ENCODE peak calls at places on chromosome 14, in eight cellular contexts. H is spleen, L is HepG2, C is Panc1, N is transverse colon, E is HCT116, P is endothelial cell of umbilical vein, S is suprapubic skin. V is an unnamed sample. For H3K9me3, the result is how much of the 10 kb centered on the place peaks cover.

GRCh38 chr14:35140718-35141581 is 18.6 kb downstream of the PRORP start:
- DNase-seq in N (no peak), L (peak), H (no peak), P (peak), E (no peak), C (no peak), S (no peak), V (no peak)

GRCh38 chr14:49659526-49660455 is 24.7 kb upstream of the DNAAF2 start:
- DNase-seq in P (no peak), C (peak), E (no peak), H (no peak), S (no peak), N (no peak), L (peak), V (no peak)

GRCh38 chr14:72443991-72444431 is 449.9 kb downstream of the DPF3 start:
- DNase-seq in L (no peak), S (no peak), C (no peak), P (no peak), N (no peak), E (no peak), H (no peak), V (no peak)

GRCh38 chr14:100580316-100581227 is 6.6 kb downstream of the BEGAIN start:
- DNase-seq in L (no peak), N (no peak), P (no peak), H (peak), S (peak), C (no peak), E (no peak), V (no peak)

GRCh38 chr14:57492859-57493258 is 798 bp downstream of the CCDC198 start:
- DNase-seq in P (no peak), C (no peak), E (no peak), N (no peak), S (no peak), L (peak), H (no peak), V (no peak)

GRCh38 chr14:26896447-26896846 is 298.6 kb upstream of the NOVA1 start:
- DNase-seq in P (no peak), N (no peak), S (no peak), C (no peak), L (no peak), E (no peak), H (no peak), V (no peak)

GRCh38 chr14:50082308-50082742 is 34.0 kb downstream of the VCPKMT start:
- DNase-seq in S (no peak), L (no peak), N (no peak), E (no peak), P (no peak), H (no peak), C (no peak), V (no peak)

GRCh38 chr14:103694572-103695026 is 20.7 kb downstream of the XRCC3 start:
- DNase-seq in H (peak), L (no peak), C (no peak), S (peak), P (no peak), N (no peak), E (no peak), V (no peak)

GRCh38 chr14:54470701-54471100 is 18.1 kb downstream of the GMFB start:
- DNase-seq in L (no peak), C (no peak), S (no peak), P (no peak), H (no peak), N (no peak), E (no peak), V (no peak)

GRCh38 chr14:62667515-62667914 is 377.7 kb downstream of the KCNH5 start:
- DNase-seq in L (no peak), C (no peak), H (no peak), S (no peak), E (no peak), P (no peak), N (no peak), V (no peak)

GRCh38 chr14:76760331-76761197 is 704 bp upstream of the VASH1 start:
- DNase-seq in S (no peak), L (no peak), H (peak), C (no peak), P (no peak), N (no peak), E (no peak), V (no peak)

GRCh38 chr14:51165415-51165814 is 70.5 kb upstream of the TRIM9 start:
- DNase-seq in L (no peak), H (no peak), C (no peak), S (no peak), P (no peak), N (no peak), E (no peak), V (no peak)

GRCh38 chr14:105878125-105878524 is 351.7 kb downstream of the TMEM121 start:
- DNase-seq in E (no peak), H (peak), C (no peak), P (no peak), S (peak), L (no peak), N (no peak), V (peak)
- H3K9me3 ChIP-seq in E (under half), H (under half), C (under half), P (under half), S (under half), L (under half), N (under half), V (under half)

GRCh38 chr14:105120056-105120455 is 48.5 kb downstream of the JAG2 start:
- DNase-seq in L (no peak), N (no peak), S (no peak), P (no peak), C (no peak), E (no peak), H (no peak), V (no peak)

GRCh38 chr14:105117710-105118385 is 50.7 kb downstream of the JAG2 start:
- DNase-seq in H (no peak), C (no peak), P (no peak), L (no peak), N (no peak), S (peak), E (no peak), V (no peak)

GRCh38 chr14:105117257-105117646 is 51.3 kb downstream of the JAG2 start:
- DNase-seq in S (peak), E (no peak), N (no peak), H (no peak), C (no peak), L (no peak), P (no peak), V (no peak)

GRCh38 chr14:105119410-105120025 is 49.1 kb downstream of the JAG2 start:
- DNase-seq in L (no peak), E (no peak), S (peak), N (no peak), P (no peak), C (no peak), H (no peak), V (peak)

DNA sequence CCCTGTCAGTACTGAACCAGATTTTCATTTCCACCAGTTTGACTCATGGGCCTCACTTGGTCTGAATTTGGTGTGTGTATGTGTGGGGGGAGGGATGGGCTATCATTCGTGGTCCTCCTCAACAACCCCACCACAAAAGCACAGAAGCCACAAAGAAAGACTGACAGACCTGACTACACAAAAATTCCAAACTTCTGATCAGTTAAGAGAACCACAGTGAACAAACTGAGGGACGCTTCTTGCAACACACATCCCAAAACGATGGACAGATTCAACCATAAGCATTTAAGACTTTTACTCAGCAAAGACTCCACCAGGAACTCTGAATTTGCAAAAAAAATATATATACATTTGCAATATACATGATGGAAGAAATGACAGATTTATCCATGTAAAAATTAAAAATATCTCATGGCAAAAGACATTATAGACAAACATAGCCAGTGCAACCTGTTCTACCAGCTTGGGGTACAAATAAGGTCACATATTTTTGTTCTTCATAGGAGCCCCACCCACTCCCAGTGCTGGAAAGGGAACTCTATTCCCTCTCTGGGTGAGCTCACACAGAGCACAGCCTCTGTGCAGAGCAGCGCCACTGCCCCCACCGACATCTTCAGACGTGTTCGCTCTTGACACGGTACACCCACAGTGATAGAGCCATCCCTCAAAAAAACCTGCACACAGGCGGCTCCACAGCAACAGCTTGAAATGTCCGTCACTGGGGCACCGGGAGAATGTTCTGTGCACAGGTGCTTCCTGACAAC is 49.7 kb downstream of the JAG2 start:
- DNase-seq in L (no peak), H (no peak), N (no peak), C (no peak), S (peak), P (no peak), E (no peak), V (no peak)
- TF ChIP-seq POLR2AphosphoS5 in L (no peak), H (no peak), N (no peak), C (no peak), S (no peak), P (no peak), E (no peak), V (no peak)

DNA sequence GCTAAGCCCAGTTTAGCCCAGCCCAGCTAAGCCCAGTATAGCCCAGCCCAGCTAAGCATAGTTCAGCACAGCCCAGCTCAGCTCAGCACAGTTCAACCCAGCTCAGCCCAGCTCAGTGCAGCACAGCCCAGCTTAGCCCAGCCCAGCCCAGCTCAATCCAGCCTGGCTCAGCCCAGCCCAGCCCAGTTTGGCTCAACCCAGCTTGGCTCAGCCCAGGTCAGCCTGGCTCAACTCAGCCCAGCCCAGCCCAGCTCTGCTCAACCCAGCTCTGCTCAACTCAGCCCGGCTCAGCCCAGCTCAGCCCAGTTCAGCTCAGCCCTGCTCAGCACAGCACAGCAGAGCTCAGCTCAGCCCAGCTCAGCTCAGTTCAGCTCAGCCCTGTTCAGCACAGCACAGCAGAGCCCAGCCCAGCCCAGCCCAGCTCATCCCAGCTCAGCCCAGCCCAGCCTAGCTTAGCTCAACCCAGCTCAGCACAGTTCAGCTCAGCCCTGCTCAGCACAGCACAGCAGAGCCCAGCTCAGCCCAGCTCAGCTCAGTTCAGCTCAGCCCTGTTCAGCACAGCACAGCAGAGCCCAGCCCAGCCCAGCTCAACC is 330.9 kb downstream of the TMEM121 start:
- DNase-seq in S (peak), P (no peak), L (no peak), C (no peak), E (no peak), H (peak), N (peak), V (peak)
- H3K9me3 ChIP-seq in S (under half), P (under half), L (under half), C (under half), E (under half), H (under half), N (under half), V (under half)

GRCh38 chr14:91330111-91330696 is 85.7 kb upstream of the GPR68 start:
- DNase-seq in L (no peak), N (no peak), P (no peak), C (no peak), H (peak), S (no peak), E (no peak), V (peak)
- TF ChIP-seq POLR2AphosphoS5 in L (no peak), N (no peak), P (no peak), C (no peak), H (no peak), S (no peak), E (no peak), V (no peak)

DNA sequence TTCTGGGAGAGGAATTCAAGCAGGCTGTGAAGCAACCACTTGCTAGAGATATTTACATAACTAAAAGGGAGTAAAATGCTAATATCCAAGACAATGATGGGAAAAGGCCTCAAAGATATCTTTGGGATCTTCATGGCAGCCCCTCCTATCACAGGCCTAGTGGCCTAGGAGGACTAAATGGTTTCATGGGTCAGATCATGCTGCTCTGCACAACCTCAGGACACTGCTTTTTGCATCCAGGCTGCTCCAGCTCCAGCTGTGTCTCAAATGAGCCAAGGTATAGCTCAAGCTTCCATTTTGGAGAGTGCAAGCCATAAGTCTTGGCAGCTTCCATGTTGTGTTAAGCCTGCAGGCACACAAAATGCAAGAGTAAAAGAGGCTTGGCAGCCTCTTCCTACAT is 195.6 kb upstream of the SSTR1 start:
- DNase-seq in S (no peak), P (no peak), E (no peak), H (no peak), N (no peak), C (no peak), L (no peak), V (no peak)
- H3K9me3 ChIP-seq in S (under half), P (under half), E (under half), H (under half), N (under half), C (under half), L (under half), V (under half)

DNA sequence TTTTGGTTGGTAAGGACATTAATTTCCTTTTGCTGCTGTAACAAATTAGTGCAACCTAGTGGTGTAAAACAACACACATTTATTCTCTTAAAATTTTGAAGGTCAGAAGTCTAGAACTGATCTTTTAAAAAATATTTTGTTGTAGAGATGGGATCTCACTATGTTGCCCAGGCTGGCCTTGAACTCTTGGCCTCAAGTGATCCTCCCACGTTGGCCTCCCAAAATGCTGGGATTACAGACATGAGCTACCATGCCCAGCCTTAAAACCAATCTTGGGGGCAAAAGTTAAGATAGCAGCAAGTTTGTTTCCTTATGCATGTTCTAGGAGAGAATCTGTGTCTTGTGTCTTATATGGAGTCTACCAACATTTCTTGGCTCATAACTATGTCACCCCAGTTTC is 55.8 kb downstream of the MIA2 start:
- DNase-seq in C (no peak), H (no peak), L (no peak), N (no peak), P (no peak), E (no peak), S (no peak), V (no peak)
- TF ChIP-seq POLR2AphosphoS5 in C (no peak), H (no peak), L (no peak), N (no peak), P (no peak), E (no peak), S (no peak), V (no peak)

GRCh38 chr14:97028382-97028781 is 231.2 kb downstream of the VRK1 start:
- DNase-seq in C (no peak), E (no peak), L (no peak), H (no peak), S (no peak), P (no peak), N (no peak), V (no peak)

GRCh38 chr14:97033556-97034081 is 236.4 kb downstream of the VRK1 start:
- DNase-seq in E (no peak), N (no peak), C (no peak), P (no peak), L (no peak), S (no peak), H (no peak), V (no peak)

GRCh38 chr14:97027256-97027999 is 230.2 kb downstream of the VRK1 start:
- DNase-seq in C (no peak), H (no peak), N (no peak), L (no peak), P (no peak), E (no peak), S (no peak), V (no peak)

GRCh38 chr14:97031530-97031929 is 234.3 kb downstream of the VRK1 start:
- DNase-seq in C (no peak), P (no peak), N (no peak), L (no peak), S (no peak), H (no peak), E (no peak), V (no peak)

GRCh38 chr14:97029800-97030199 is 232.6 kb downstream of the VRK1 start:
- DNase-seq in N (no peak), L (no peak), E (no peak), C (no peak), H (no peak), S (no peak), P (no peak), V (no peak)
- H3K9me3 ChIP-seq in N (under half), L (under half), E (under half), C (under half), H (under half), S (under half), P (under half), V (under half)

DNA sequence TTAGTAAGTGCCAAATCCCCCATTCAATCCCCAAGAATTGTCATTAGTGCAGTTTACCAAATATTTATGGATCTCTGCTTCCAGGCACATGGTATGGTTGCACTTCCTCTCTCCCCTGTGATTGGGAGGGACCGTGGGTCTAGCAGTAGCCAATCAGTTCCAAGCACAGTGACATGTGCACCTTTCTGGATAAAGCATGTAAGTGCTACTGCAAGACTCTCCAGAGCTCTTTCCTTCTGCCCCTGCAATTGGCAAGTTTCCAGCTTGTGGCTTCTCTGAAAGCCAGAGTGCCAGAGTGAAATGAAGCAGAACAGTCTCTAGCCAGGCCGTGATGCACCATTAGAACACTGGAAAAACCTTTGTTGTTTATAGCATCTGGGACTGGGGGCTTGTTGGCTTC is 85.3 kb upstream of the FLRT2 start:
- DNase-seq in C (no peak), L (no peak), E (no peak), H (no peak), N (no peak), S (no peak), P (no peak), V (peak)
- TF ChIP-seq POLR2AphosphoS5 in C (no peak), L (no peak), E (no peak), H (no peak), N (no peak), S (no peak), P (no peak), V (no peak)

GRCh38 chr14:92625213-92625612 is 111.6 kb downstream of the RIN3 start:
- DNase-seq in L (no peak), P (no peak), E (peak), H (no peak), C (no peak), N (no peak), S (no peak), V (no peak)
- H3K9me3 ChIP-seq in L (under half), P (under half), E (under half), H (half or more), C (under half), N (under half), S (under half), V (under half)

GRCh38 chr14:87312138-87312537 is 680.8 kb downstream of the GALC start:
- DNase-seq in L (no peak), P (no peak), E (no peak), S (no peak), C (no peak), N (no peak), H (no peak), V (no peak)
- TF ChIP-seq POLR2AphosphoS5 in L (no peak), P (no peak), E (no peak), S (no peak), C (no peak), N (no peak), H (no peak), V (no peak)